ENCODE peak calls at places on chromosomes 3 and 15, in seven cellular contexts. One of them, this sample, is unnamed. For H3K4me1, the result is how much of the 10 kb centered on the place peaks cover.

GRCh38 chr3:119796785-119797184 is 14.9 kb downstream of the NR1I2 start:
- DNase-seq in keratinocyte: no peak
- DNase-seq in hepatocyte: no peak
- DNase-seq in thoracic aorta: no peak
- DNase-seq in heart left ventricle: no peak
- DNase-seq in neural progenitor cell: no peak
- DNase-seq in breast epithelium: no peak
- DNase-seq in this sample: no peak

GRCh38 chr3:167882057-167882667 is 146.6 kb downstream of the SERPINI1 start:
- DNase-seq in keratinocyte: no peak
- DNase-seq in hepatocyte: peak
- DNase-seq in thoracic aorta: no peak
- DNase-seq in heart left ventricle: no peak
- DNase-seq in neural progenitor cell: peak
- DNase-seq in breast epithelium: no peak
- DNase-seq in this sample: no peak

GRCh38 chr15:57969355-57969754 is 96.2 kb downstream of the ALDH1A2 start:
- DNase-seq in keratinocyte: no peak
- DNase-seq in hepatocyte: no peak
- DNase-seq in thoracic aorta: no peak
- DNase-seq in heart left ventricle: no peak
- DNase-seq in neural progenitor cell: peak
- DNase-seq in breast epithelium: no peak
- DNase-seq in this sample: no peak

GRCh38 chr15:64522226-64522823 is 61.9 kb downstream of the ZNF609 start:
- DNase-seq in keratinocyte: no peak
- DNase-seq in hepatocyte: no peak
- DNase-seq in thoracic aorta: no peak
- DNase-seq in heart left ventricle: no peak
- DNase-seq in neural progenitor cell: no peak
- DNase-seq in breast epithelium: no peak
- DNase-seq in this sample: no peak

GRCh38 chr3:158709666-158710083 is 22.6 kb downstream of the RARRES1 start:
- DNase-seq in keratinocyte: peak
- DNase-seq in hepatocyte: no peak
- DNase-seq in thoracic aorta: no peak
- DNase-seq in heart left ventricle: no peak
- DNase-seq in neural progenitor cell: no peak
- DNase-seq in breast epithelium: no peak
- DNase-seq in this sample: no peak

GRCh38 chr15:73982251-73982962 is 9.7 kb downstream of the STOML1 start:
- DNase-seq in keratinocyte: no peak
- DNase-seq in hepatocyte: peak
- DNase-seq in thoracic aorta: peak
- DNase-seq in heart left ventricle: peak
- DNase-seq in neural progenitor cell: no peak
- DNase-seq in breast epithelium: no peak
- DNase-seq in this sample: no peak

GRCh38 chr3:53082736-53083135 is 36.9 kb upstream of the SFMBT1 start:
- DNase-seq in keratinocyte: no peak
- DNase-seq in hepatocyte: no peak
- DNase-seq in thoracic aorta: no peak
- DNase-seq in heart left ventricle: no peak
- DNase-seq in neural progenitor cell: no peak
- DNase-seq in breast epithelium: no peak
- DNase-seq in this sample: no peak

GRCh38 chr3:134077649-134078081 is 47.9 kb upstream of the SLCO2A1 start:
- DNase-seq in keratinocyte: no peak
- DNase-seq in hepatocyte: no peak
- DNase-seq in thoracic aorta: no peak
- DNase-seq in heart left ventricle: no peak
- DNase-seq in neural progenitor cell: no peak
- DNase-seq in breast epithelium: peak
- DNase-seq in this sample: peak

GRCh38 chr3:44223274-44223673 is 18.4 kb upstream of the TOPAZ1 start:
- DNase-seq in keratinocyte: no peak
- DNase-seq in hepatocyte: no peak
- DNase-seq in thoracic aorta: no peak
- DNase-seq in heart left ventricle: no peak
- DNase-seq in neural progenitor cell: no peak
- DNase-seq in breast epithelium: no peak
- DNase-seq in this sample: no peak

GRCh38 chr3:171806200-171807128 is 3.8 kb downstream of the PLD1 start:
- DNase-seq in keratinocyte: no peak
- DNase-seq in hepatocyte: peak
- DNase-seq in thoracic aorta: no peak
- DNase-seq in heart left ventricle: no peak
- DNase-seq in neural progenitor cell: no peak
- DNase-seq in breast epithelium: no peak
- DNase-seq in this sample: no peak

GRCh38 chr15:89777073-89777820 is 1.1 kb downstream of the MESP2 start:
- DNase-seq in keratinocyte: no peak
- DNase-seq in hepatocyte: no peak
- DNase-seq in thoracic aorta: no peak
- DNase-seq in heart left ventricle: no peak
- DNase-seq in neural progenitor cell: no peak
- DNase-seq in breast epithelium: no peak
- DNase-seq in this sample: no peak

DNA sequence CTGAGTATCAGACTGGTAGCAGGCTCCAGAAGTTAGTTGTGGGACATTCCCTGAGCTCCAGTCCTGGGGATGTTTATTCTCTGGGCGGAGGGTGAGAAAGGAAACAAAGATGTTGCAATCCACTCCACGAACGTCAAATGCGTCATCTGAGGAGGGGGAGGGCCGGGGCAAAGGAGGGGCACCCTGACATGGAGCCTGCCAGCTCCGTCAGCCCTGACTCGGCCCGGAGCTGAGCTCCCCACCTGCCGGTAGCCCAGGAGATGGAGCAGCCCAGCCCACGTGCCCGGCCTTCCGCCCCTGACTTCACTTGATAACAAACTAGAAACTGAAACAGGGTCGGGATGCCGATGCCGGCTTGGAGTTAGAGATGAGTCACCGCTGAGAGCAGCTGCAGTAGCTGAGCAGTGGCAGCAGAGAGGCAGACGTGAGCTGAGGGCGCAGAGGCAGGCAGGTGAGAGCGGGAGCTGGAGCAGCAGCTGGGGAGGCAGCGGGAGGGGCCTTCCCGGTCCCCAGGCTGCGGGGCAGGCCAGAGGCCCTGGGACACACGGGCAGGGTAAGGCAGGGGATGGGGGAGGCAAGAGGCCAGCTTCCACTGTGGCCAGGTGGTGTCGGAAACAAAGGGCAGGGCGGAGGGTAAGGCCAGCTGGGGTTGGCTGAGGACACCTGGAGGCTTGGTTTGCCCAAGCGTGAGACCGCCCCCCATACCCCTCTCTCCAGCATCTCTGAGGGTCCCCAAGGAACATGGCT is at the start of gene ISG20:
- DNase-seq in keratinocyte: peak
- DNase-seq in hepatocyte: peak
- DNase-seq in thoracic aorta: peak
- DNase-seq in heart left ventricle: peak
- DNase-seq in neural progenitor cell: peak
- DNase-seq in breast epithelium: peak
- DNase-seq in this sample: peak
- H3K4me1 ChIP-seq in keratinocyte: under half
- H3K4me1 ChIP-seq in hepatocyte: under half
- H3K4me1 ChIP-seq in thoracic aorta: under half
- H3K4me1 ChIP-seq in heart left ventricle: under half
- H3K4me1 ChIP-seq in neural progenitor cell: under half
- H3K4me1 ChIP-seq in breast epithelium: under half
- H3K4me1 ChIP-seq in this sample: under half

DNA sequence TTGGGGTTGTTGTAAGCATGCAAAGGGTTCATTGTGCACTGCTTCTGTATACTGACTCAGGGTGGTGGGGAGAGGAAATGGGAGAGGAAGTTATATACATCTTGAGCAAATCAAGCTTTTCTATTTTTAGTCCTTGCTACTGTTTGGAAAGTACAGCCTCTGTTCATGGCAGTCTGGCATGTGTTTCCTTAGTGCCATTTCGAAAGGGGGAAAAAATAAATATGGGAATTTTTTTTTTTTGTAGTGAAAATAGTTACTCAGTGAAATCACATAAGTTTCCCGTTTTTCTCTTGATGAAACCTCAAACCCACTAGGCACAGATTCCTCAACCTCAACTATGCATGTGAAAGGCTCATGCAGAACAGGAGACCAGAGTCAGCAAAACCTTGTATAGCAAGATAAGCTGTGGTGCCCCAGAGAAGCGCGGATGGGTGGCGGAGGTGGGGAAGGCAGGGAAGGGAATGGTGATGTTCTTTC is 353.3 kb downstream of the LPP start:
- DNase-seq in keratinocyte: no peak
- DNase-seq in hepatocyte: peak
- DNase-seq in thoracic aorta: no peak
- DNase-seq in heart left ventricle: no peak
- DNase-seq in neural progenitor cell: no peak
- DNase-seq in breast epithelium: no peak
- DNase-seq in this sample: no peak
- H3K4me3 ChIP-seq in keratinocyte: no peak
- H3K4me3 ChIP-seq in hepatocyte: no peak
- H3K4me3 ChIP-seq in thoracic aorta: peak
- H3K4me3 ChIP-seq in heart left ventricle: no peak
- H3K4me3 ChIP-seq in neural progenitor cell: no peak
- H3K4me3 ChIP-seq in breast epithelium: no peak
- H3K4me3 ChIP-seq in this sample: no peak

DNA sequence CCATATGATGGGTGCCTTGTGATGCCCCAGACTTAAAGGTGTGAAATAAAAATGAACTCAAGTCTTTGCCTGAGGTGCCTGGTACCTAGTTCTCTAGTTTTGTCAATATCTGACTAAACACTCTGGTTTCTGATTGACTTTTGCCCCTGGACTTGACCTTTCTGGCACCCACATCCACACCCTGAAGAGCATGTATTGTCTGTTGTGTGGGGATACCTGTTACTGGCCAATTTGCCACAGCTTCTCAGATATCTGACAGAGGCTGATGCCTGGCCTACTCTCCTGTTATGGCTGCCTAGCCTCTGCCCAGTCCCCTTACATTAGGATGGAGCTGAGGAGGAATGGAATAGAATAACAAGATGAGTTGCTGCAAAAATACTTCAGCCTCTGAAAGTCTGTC is 3.6 kb downstream of the ZBTB38 start:
- DNase-seq in keratinocyte: no peak
- DNase-seq in hepatocyte: no peak
- DNase-seq in thoracic aorta: no peak
- DNase-seq in heart left ventricle: no peak
- DNase-seq in neural progenitor cell: no peak
- DNase-seq in breast epithelium: no peak
- DNase-seq in this sample: no peak
- H3K27ac ChIP-seq in keratinocyte: no peak
- H3K27ac ChIP-seq in hepatocyte: no peak
- H3K27ac ChIP-seq in thoracic aorta: no peak
- H3K27ac ChIP-seq in heart left ventricle: no peak
- H3K27ac ChIP-seq in neural progenitor cell: no peak
- H3K27ac ChIP-seq in breast epithelium: no peak
- H3K27ac ChIP-seq in this sample: no peak

GRCh38 chr15:52566889-52567288 is 1.9 kb downstream of the ARPP19 start:
- DNase-seq in keratinocyte: no peak
- DNase-seq in hepatocyte: no peak
- DNase-seq in thoracic aorta: no peak
- DNase-seq in heart left ventricle: no peak
- DNase-seq in neural progenitor cell: no peak
- DNase-seq in breast epithelium: no peak
- DNase-seq in this sample: no peak
- H3K4me1 ChIP-seq in keratinocyte: under half
- H3K4me1 ChIP-seq in hepatocyte: under half
- H3K4me1 ChIP-seq in thoracic aorta: under half
- H3K4me1 ChIP-seq in heart left ventricle: half or more
- H3K4me1 ChIP-seq in neural progenitor cell: under half
- H3K4me1 ChIP-seq in breast epithelium: under half
- H3K4me1 ChIP-seq in this sample: under half

DNA sequence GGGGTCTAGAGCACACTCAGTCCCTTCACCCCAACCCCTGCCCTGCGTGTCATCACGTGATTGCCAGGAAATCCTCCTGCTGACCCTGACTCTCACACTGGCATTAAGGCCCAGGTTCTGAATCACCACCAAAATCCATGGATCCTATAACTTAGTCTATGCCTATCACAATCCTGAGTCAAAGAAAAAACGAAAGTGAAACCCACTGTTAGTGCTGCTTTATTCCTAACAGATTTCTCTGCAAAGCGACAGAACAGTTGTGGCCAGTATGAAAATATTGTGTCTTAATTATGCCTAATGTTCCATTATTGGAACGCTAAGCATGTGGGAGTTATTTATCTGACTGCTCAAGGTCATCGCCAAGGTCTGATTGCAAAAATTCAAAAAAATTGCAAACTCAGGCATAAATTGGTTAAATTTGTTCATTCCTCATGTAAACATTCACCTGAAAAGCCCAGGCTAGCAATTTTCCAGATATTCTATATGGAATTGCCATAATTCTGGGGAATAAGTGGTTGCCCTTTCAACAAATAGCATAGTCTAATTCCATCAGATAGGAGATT is 108.7 kb upstream of the EIF1B start:
- DNase-seq in keratinocyte: no peak
- DNase-seq in hepatocyte: no peak
- DNase-seq in thoracic aorta: no peak
- DNase-seq in heart left ventricle: no peak
- DNase-seq in neural progenitor cell: no peak
- DNase-seq in breast epithelium: no peak
- DNase-seq in this sample: peak
- H3K4me3 ChIP-seq in keratinocyte: no peak
- H3K4me3 ChIP-seq in hepatocyte: no peak
- H3K4me3 ChIP-seq in thoracic aorta: no peak
- H3K4me3 ChIP-seq in heart left ventricle: no peak
- H3K4me3 ChIP-seq in neural progenitor cell: no peak
- H3K4me3 ChIP-seq in breast epithelium: no peak
- H3K4me3 ChIP-seq in this sample: no peak

GRCh38 chr3:20323307-20323927 is 137.4 kb upstream of the SGO1 start:
- DNase-seq in keratinocyte: no peak
- DNase-seq in hepatocyte: no peak
- DNase-seq in thoracic aorta: no peak
- DNase-seq in heart left ventricle: no peak
- DNase-seq in neural progenitor cell: no peak
- DNase-seq in breast epithelium: no peak
- DNase-seq in this sample: peak

GRCh38 chr3:20326537-20326936 is 140.5 kb upstream of the SGO1 start:
- DNase-seq in keratinocyte: no peak
- DNase-seq in hepatocyte: no peak
- DNase-seq in thoracic aorta: no peak
- DNase-seq in heart left ventricle: no peak
- DNase-seq in neural progenitor cell: no peak
- DNase-seq in breast epithelium: no peak
- DNase-seq in this sample: no peak

GRCh38 chr3:20327889-20328288 is 141.9 kb upstream of the SGO1 start:
- DNase-seq in keratinocyte: no peak
- DNase-seq in hepatocyte: no peak
- DNase-seq in thoracic aorta: no peak
- DNase-seq in heart left ventricle: no peak
- DNase-seq in neural progenitor cell: no peak
- DNase-seq in breast epithelium: no peak
- DNase-seq in this sample: no peak

GRCh38 chr3:20322085-20322484 is 136.1 kb upstream of the SGO1 start:
- DNase-seq in keratinocyte: no peak
- DNase-seq in hepatocyte: no peak
- DNase-seq in thoracic aorta: no peak
- DNase-seq in heart left ventricle: no peak
- DNase-seq in neural progenitor cell: no peak
- DNase-seq in breast epithelium: no peak
- DNase-seq in this sample: no peak

GRCh38 chr3:20324664-20325478 is 138.9 kb upstream of the SGO1 start:
- DNase-seq in keratinocyte: no peak
- DNase-seq in hepatocyte: no peak
- DNase-seq in thoracic aorta: no peak
- DNase-seq in heart left ventricle: no peak
- DNase-seq in neural progenitor cell: no peak
- DNase-seq in breast epithelium: no peak
- DNase-seq in this sample: no peak
- H3K27ac ChIP-seq in keratinocyte: no peak
- H3K27ac ChIP-seq in hepatocyte: no peak
- H3K27ac ChIP-seq in thoracic aorta: peak
- H3K27ac ChIP-seq in heart left ventricle: no peak
- H3K27ac ChIP-seq in neural progenitor cell: no peak
- H3K27ac ChIP-seq in breast epithelium: no peak
- H3K27ac ChIP-seq in this sample: no peak